ENCODE peak calls at places on chromosomes 2 and 18, in nine cellular contexts. E is BJ, X is sigmoid colon, P is MM.1S, Y is pancreas, V is choroid plexus epithelial cell, H is heart right ventricle, U is fibroblast of pulmonary artery, C is astrocyte of the spinal cord. K is an unnamed sample.

GRCh38 chr2:190352668-190353536 is 9.5 kb downstream of the INPP1 start:
- DNase-seq in E (no peak), X (no peak), P (no peak), Y (no peak), V (no peak), H (no peak), U (no peak), C (no peak), K (no peak)

GRCh38 chr2:167946367-167946955 is 300.9 kb downstream of the STK39 start:
- DNase-seq in E (no peak), X (no peak), P (no peak), Y (no peak), V (no peak), H (no peak), U (no peak), C (no peak), K (no peak)

GRCh38 chr2:30862054-30862651 is 54.9 kb upstream of the CAPN13 start:
- DNase-seq in E (peak; percentile 6), X (no peak), P (peak; percentile 80), Y (no peak), V (peak; percentile 87), H (no peak), U (peak; percentile 71), C (peak; percentile 64), K (peak; percentile 46)

GRCh38 chr2:69565431-69565839 is 78.1 kb downstream of the AAK1 start:
- DNase-seq in E (no peak), X (peak; percentile 64), P (peak; percentile 58), Y (peak; percentile 74), V (peak; percentile 39), H (peak; percentile 48), U (peak; percentile 41), C (no peak), K (peak; percentile 55)

GRCh38 chr2:240455227-240455718 is 19.8 kb downstream of the GPC1 start:
- DNase-seq in E (no peak), X (no peak), P (no peak), Y (no peak), V (no peak), H (peak; percentile 9), U (no peak), C (no peak), K (no peak)

GRCh38 chr2:219467736-219468075 is 31.0 kb upstream of the GMPPA start:
- DNase-seq in E (no peak), X (no peak), P (no peak), Y (no peak), V (no peak), H (no peak), U (no peak), C (no peak), K (no peak)

GRCh38 chr18:52670903-52671302 is 330.9 kb downstream of the DCC start:
- DNase-seq in E (no peak), X (no peak), P (peak; percentile 21), Y (no peak), V (peak; percentile 39), H (no peak), U (peak; percentile 20), C (peak; percentile 49), K (peak; percentile 16)

GRCh38 chr2:233418761-233419625 is 64.7 kb downstream of the DGKD start:
- DNase-seq in E (no peak), X (peak; percentile 83), P (peak; percentile 74), Y (no peak), V (peak; percentile 53), H (peak; percentile 61), U (peak; percentile 81), C (peak; percentile 42), K (no peak)

GRCh38 chr18:27404855-27405254 is 219.7 kb upstream of the CHST9 start:
- DNase-seq in E (no peak), X (no peak), P (no peak), Y (no peak), V (no peak), H (no peak), U (no peak), C (no peak), K (no peak)

GRCh38 chr2:233063269-233063975 is 3.3 kb downstream of the INPP5D start:
- DNase-seq in E (no peak), X (peak; percentile 58), P (peak; percentile 77), Y (peak; percentile 36), V (no peak), H (no peak), U (no peak), C (no peak), K (peak; percentile 32)

GRCh38 chr2:98833172-98833916 is 102.4 kb upstream of the MGAT4A start:
- DNase-seq in E (no peak), X (no peak), P (no peak), Y (no peak), V (no peak), H (peak; percentile 41), U (no peak), C (no peak), K (no peak)

GRCh38 chr18:50790956-50791355 is 28.9 kb downstream of the MRO start:
- DNase-seq in E (no peak), X (no peak), P (no peak), Y (no peak), V (no peak), H (no peak), U (no peak), C (no peak), K (no peak)
- H3K4me3 ChIP-seq in E (no peak overlapping the region), X (no peak overlapping the region), P (no peak overlapping the region), Y (no peak overlapping the region), V (no peak overlapping the region), H (no peak overlapping the region), U (no peak overlapping the region), C (no peak overlapping the region), K (no peak overlapping the region)

GRCh38 chr2:112627060-112628040 is 18.4 kb upstream of the SLC20A1 start:
- DNase-seq in E (peak; percentile 73), X (peak; percentile 84), P (no peak), Y (peak; percentile 21), V (peak; percentile 95), H (peak; percentile 25), U (peak; percentile 98), C (peak; percentile 95), K (no peak)
- H3K4me3 ChIP-seq in E (no peak overlapping the region), X (no peak overlapping the region), P (no peak overlapping the region), Y (no peak overlapping the region), V (no peak overlapping the region), H (no peak overlapping the region), U (peak overlapping the region; percentile 26), C (peak overlapping the region; percentile 10), K (peak overlapping the region; percentile 47)

DNA sequence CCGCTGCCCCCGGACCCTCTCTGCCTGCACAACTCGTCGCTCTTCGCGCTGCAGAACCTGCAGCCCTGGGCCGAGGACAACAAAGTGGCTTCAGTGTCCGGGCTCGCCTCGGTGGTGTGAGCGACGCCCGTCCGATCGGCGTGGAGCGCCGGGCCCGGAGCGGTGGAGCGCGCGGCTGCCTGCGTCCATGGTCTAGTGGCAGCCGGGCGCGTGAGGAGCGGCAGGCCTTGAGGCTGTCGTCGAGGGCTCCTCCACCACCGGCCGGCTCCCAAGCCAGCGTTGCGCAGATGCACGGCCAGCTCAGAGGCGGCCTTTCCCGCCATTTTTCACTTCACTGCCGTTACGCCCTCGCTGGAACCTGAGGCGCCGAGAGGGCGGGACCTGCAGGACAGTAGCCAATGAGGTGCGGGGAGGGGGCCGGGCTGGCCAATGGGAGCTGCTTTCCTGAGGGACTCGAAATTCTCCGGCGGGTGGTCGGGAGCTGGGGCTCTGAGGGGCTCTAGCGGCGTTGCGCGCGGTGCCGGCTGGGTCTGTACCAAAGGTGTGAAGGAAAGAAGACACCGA is 1.9 kb downstream of the TLX2 start:
- DNase-seq in E (no peak), X (peak; percentile 75), P (no peak), Y (peak; percentile 84), V (no peak), H (peak; percentile 76), U (peak; percentile 47), C (no peak), K (no peak)
- H3K4me3 ChIP-seq in E (peak overlapping the region; percentile 2), X (no peak overlapping the region), P (no peak overlapping the region), Y (peak overlapping the region; percentile 2), V (no peak overlapping the region), H (peak overlapping the region; percentile 47), U (no peak overlapping the region), C (no peak overlapping the region), K (no peak overlapping the region)

GRCh38 chr2:71153585-71153984 is 23.2 kb downstream of the MPHOSPH10 start:
- DNase-seq in E (no peak), X (no peak), P (no peak), Y (no peak), V (no peak), H (no peak), U (no peak), C (no peak), K (no peak)
- H3K4me3 ChIP-seq in E (no peak overlapping the region), X (no peak overlapping the region), P (no peak overlapping the region), Y (no peak overlapping the region), V (no peak overlapping the region), H (no peak overlapping the region), U (no peak overlapping the region), C (no peak overlapping the region), K (no peak overlapping the region)

GRCh38 chr2:201618744-201619654 is 24.3 kb downstream of the TMEM237 start:
- DNase-seq in E (no peak), X (peak; percentile 79), P (no peak), Y (peak; percentile 79), V (peak; percentile 90), H (peak; percentile 85), U (peak; percentile 78), C (peak; percentile 76), K (no peak)
- H3K4me3 ChIP-seq in E (peak overlapping the region; percentile 10), X (no peak overlapping the region), P (no peak overlapping the region), Y (no peak overlapping the region), V (peak overlapping the region; percentile 49), H (peak overlapping the region; percentile 44), U (peak overlapping the region; percentile 37), C (peak overlapping the region; percentile 17), K (no peak overlapping the region)

DNA sequence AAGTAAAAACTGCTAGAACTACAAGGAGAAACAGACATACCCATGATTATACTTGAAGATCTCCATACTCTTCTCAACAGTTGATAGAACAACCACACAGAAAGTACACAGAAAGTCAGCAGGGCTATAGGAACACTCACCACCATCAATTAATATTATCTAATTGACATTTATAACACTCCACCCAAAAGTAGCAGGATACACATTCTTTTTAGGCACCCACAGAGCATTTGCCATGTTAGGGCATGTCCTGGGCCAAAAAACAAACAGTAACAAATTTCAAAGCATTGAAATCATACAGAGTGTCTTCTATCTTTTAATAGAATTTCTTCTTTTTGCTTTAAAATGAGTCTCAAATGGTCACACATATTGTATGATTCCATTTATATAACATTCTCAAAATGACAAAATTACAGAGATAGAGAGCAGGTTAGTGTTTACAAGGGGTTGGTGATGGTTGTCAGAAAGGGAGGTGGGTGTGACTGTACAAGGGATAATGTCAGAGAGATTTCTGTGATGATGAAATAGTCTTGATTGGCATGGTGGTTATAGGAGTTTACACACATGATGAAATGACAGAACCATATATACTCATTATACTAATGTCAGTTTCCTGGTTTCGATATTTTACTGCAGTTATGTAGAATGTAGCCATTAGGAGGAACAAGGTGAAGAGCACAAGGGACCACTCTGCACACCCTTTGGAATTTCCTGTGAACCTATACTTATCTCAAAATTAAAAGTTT is 82.8 kb downstream of the NCK2 start:
- DNase-seq in E (no peak), X (no peak), P (no peak), Y (no peak), V (no peak), H (no peak), U (no peak), C (no peak), K (no peak)
- H3K4me3 ChIP-seq in E (no peak overlapping the region), X (no peak overlapping the region), P (no peak overlapping the region), Y (no peak overlapping the region), V (no peak overlapping the region), H (no peak overlapping the region), U (no peak overlapping the region), C (no peak overlapping the region), K (no peak overlapping the region)

GRCh38 chr2:165796129-165796528 is 2.1 kb upstream of the GALNT3 start:
- DNase-seq in E (no peak), X (no peak), P (no peak), Y (no peak), V (no peak), H (no peak), U (no peak), C (no peak), K (no peak)
- H3K4me3 ChIP-seq in E (no peak overlapping the region), X (no peak overlapping the region), P (no peak overlapping the region), Y (no peak overlapping the region), V (no peak overlapping the region), H (no peak overlapping the region), U (no peak overlapping the region), C (no peak overlapping the region), K (no peak overlapping the region)

GRCh38 chr2:101305492-101306123 is 2.9 kb downstream of the RNF149 start:
- DNase-seq in E (no peak), X (no peak), P (no peak), Y (no peak), V (peak; percentile 83), H (no peak), U (peak; percentile 63), C (peak; percentile 64), K (no peak)
- H3K4me3 ChIP-seq in E (peak overlapping the region; percentile 92), X (peak overlapping the region; percentile 90), P (peak overlapping the region; percentile 89), Y (no peak overlapping the region), V (peak overlapping the region; percentile 15), H (peak overlapping the region; percentile 87), U (peak overlapping the region; percentile 87), C (peak overlapping the region; percentile 2), K (no peak overlapping the region)

K was measured in Jurkat, Clone E6-1.